ENCODE peak calls at places on chromosome 11, in ten cellular contexts. One of them, this sample, is unnamed.
A peak's percentile ranks its signal among the peaks of the same experiment; 100 is the strongest.

GRCh38 chr11:37370817-37371216 is 772.8 kb upstream of the RAG2 start:
- DNase-seq in A549: no peak
- DNase-seq in cardiac muscle cell: no peak
- DNase-seq in psoas muscle: no peak
- DNase-seq in IMR-90: no peak
- DNase-seq in left ventricle myocardium inferior: no peak
- DNase-seq in brain microvascular endothelial cell: peak; percentile 27
- DNase-seq in breast epithelium: no peak
- DNase-seq in neural progenitor cell: no peak
- DNase-seq in suprapubic skin: no peak
- DNase-seq in this sample: no peak

GRCh38 chr11:18761741-18762140 is 29.9 kb downstream of the PTPN5 start:
- DNase-seq in A549: no peak
- DNase-seq in cardiac muscle cell: no peak
- DNase-seq in psoas muscle: no peak
- DNase-seq in IMR-90: no peak
- DNase-seq in left ventricle myocardium inferior: no peak
- DNase-seq in brain microvascular endothelial cell: no peak
- DNase-seq in breast epithelium: no peak
- DNase-seq in neural progenitor cell: no peak
- DNase-seq in suprapubic skin: no peak
- DNase-seq in this sample: no peak

GRCh38 chr11:17633279-17633986 is 85.9 kb upstream of the MYOD1 start:
- DNase-seq in A549: no peak
- DNase-seq in cardiac muscle cell: no peak
- DNase-seq in psoas muscle: no peak
- DNase-seq in IMR-90: no peak
- DNase-seq in left ventricle myocardium inferior: no peak
- DNase-seq in brain microvascular endothelial cell: no peak
- DNase-seq in breast epithelium: no peak
- DNase-seq in neural progenitor cell: no peak
- DNase-seq in suprapubic skin: no peak
- DNase-seq in this sample: no peak

GRCh38 chr11:71247551-71248250 is 4.7 kb downstream of the SHANK2 start:
- DNase-seq in A549: no peak
- DNase-seq in cardiac muscle cell: no peak
- DNase-seq in psoas muscle: no peak
- DNase-seq in IMR-90: no peak
- DNase-seq in left ventricle myocardium inferior: peak; percentile 53
- DNase-seq in brain microvascular endothelial cell: no peak
- DNase-seq in breast epithelium: peak; percentile 36
- DNase-seq in neural progenitor cell: peak; percentile 77
- DNase-seq in suprapubic skin: peak; percentile 63
- DNase-seq in this sample: no peak

GRCh38 chr11:69558519-69558941 is 77.1 kb downstream of the LINC01488 start:
- DNase-seq in A549: no peak
- DNase-seq in cardiac muscle cell: no peak
- DNase-seq in psoas muscle: no peak
- DNase-seq in IMR-90: no peak
- DNase-seq in left ventricle myocardium inferior: no peak
- DNase-seq in brain microvascular endothelial cell: no peak
- DNase-seq in breast epithelium: no peak
- DNase-seq in neural progenitor cell: no peak
- DNase-seq in suprapubic skin: peak; percentile 8
- DNase-seq in this sample: no peak

GRCh38 chr11:122101625-122102291 is 14.3 kb downstream of the BLID start:
- DNase-seq in A549: no peak
- DNase-seq in cardiac muscle cell: peak; percentile 87
- DNase-seq in psoas muscle: peak; percentile 49
- DNase-seq in IMR-90: peak; percentile 85
- DNase-seq in left ventricle myocardium inferior: peak; percentile 50
- DNase-seq in brain microvascular endothelial cell: peak; percentile 74
- DNase-seq in breast epithelium: no peak
- DNase-seq in neural progenitor cell: peak; percentile 86
- DNase-seq in suprapubic skin: peak; percentile 79
- DNase-seq in this sample: no peak

GRCh38 chr11:33172996-33173395 is 11.7 kb upstream of the CSTF3 start:
- DNase-seq in A549: no peak
- DNase-seq in cardiac muscle cell: peak; percentile 20
- DNase-seq in psoas muscle: no peak
- DNase-seq in IMR-90: peak; percentile 31
- DNase-seq in left ventricle myocardium inferior: no peak
- DNase-seq in brain microvascular endothelial cell: no peak
- DNase-seq in breast epithelium: no peak
- DNase-seq in neural progenitor cell: peak; percentile 13
- DNase-seq in suprapubic skin: no peak
- DNase-seq in this sample: no peak

GRCh38 chr11:6251990-6252473 is 7.6 kb upstream of the CCKBR start:
- DNase-seq in A549: no peak
- DNase-seq in cardiac muscle cell: no peak
- DNase-seq in psoas muscle: no peak
- DNase-seq in IMR-90: peak; percentile 85
- DNase-seq in left ventricle myocardium inferior: no peak
- DNase-seq in brain microvascular endothelial cell: no peak
- DNase-seq in breast epithelium: no peak
- DNase-seq in neural progenitor cell: no peak
- DNase-seq in suprapubic skin: no peak
- DNase-seq in this sample: no peak

GRCh38 chr11:44711772-44712608 is 14.8 kb upstream of the TSPAN18 start:
- DNase-seq in A549: no peak
- DNase-seq in cardiac muscle cell: no peak
- DNase-seq in psoas muscle: no peak
- DNase-seq in IMR-90: no peak
- DNase-seq in left ventricle myocardium inferior: no peak
- DNase-seq in brain microvascular endothelial cell: no peak
- DNase-seq in breast epithelium: no peak
- DNase-seq in neural progenitor cell: no peak
- DNase-seq in suprapubic skin: no peak
- DNase-seq in this sample: no peak

GRCh38 chr11:127639916-127640315 is 639.3 kb upstream of the KIRREL3 start:
- DNase-seq in A549: no peak
- DNase-seq in cardiac muscle cell: no peak
- DNase-seq in psoas muscle: no peak
- DNase-seq in IMR-90: peak; percentile 12
- DNase-seq in left ventricle myocardium inferior: no peak
- DNase-seq in brain microvascular endothelial cell: no peak
- DNase-seq in breast epithelium: no peak
- DNase-seq in neural progenitor cell: no peak
- DNase-seq in suprapubic skin: no peak
- DNase-seq in this sample: no peak

GRCh38 chr11:3969613-3970012 is 114.1 kb downstream of the STIM1 start:
- DNase-seq in A549: no peak
- DNase-seq in cardiac muscle cell: no peak
- DNase-seq in psoas muscle: no peak
- DNase-seq in IMR-90: no peak
- DNase-seq in left ventricle myocardium inferior: no peak
- DNase-seq in brain microvascular endothelial cell: no peak
- DNase-seq in breast epithelium: no peak
- DNase-seq in neural progenitor cell: no peak
- DNase-seq in suprapubic skin: no peak
- DNase-seq in this sample: no peak

GRCh38 chr11:24779791-24780190 is 282.9 kb downstream of the LUZP2 start:
- DNase-seq in A549: no peak
- DNase-seq in cardiac muscle cell: peak; percentile 26
- DNase-seq in psoas muscle: no peak
- DNase-seq in IMR-90: no peak
- DNase-seq in left ventricle myocardium inferior: no peak
- DNase-seq in brain microvascular endothelial cell: no peak
- DNase-seq in breast epithelium: no peak
- DNase-seq in neural progenitor cell: peak; percentile 29
- DNase-seq in suprapubic skin: no peak
- DNase-seq in this sample: no peak

GRCh38 chr11:108007819-108008218 is 879 bp upstream of the CUL5 start:
- DNase-seq in A549: no peak
- DNase-seq in cardiac muscle cell: no peak
- DNase-seq in psoas muscle: no peak
- DNase-seq in IMR-90: no peak
- DNase-seq in left ventricle myocardium inferior: no peak
- DNase-seq in brain microvascular endothelial cell: no peak
- DNase-seq in breast epithelium: no peak
- DNase-seq in neural progenitor cell: no peak
- DNase-seq in suprapubic skin: no peak
- DNase-seq in this sample: no peak

GRCh38 chr11:119055901-119056300 is 1.1 kb downstream of the HYOU1 start:
- DNase-seq in A549: peak; percentile 63
- DNase-seq in cardiac muscle cell: no peak
- DNase-seq in psoas muscle: no peak
- DNase-seq in IMR-90: peak; percentile 37
- DNase-seq in left ventricle myocardium inferior: no peak
- DNase-seq in brain microvascular endothelial cell: no peak
- DNase-seq in breast epithelium: no peak
- DNase-seq in neural progenitor cell: peak; percentile 32
- DNase-seq in suprapubic skin: no peak
- DNase-seq in this sample: no peak

GRCh38 chr11:72140661-72141060 is 5.1 kb downstream of the FOLR3 start:
- DNase-seq in A549: no peak
- DNase-seq in cardiac muscle cell: no peak
- DNase-seq in psoas muscle: no peak
- DNase-seq in IMR-90: no peak
- DNase-seq in left ventricle myocardium inferior: no peak
- DNase-seq in brain microvascular endothelial cell: no peak
- DNase-seq in breast epithelium: no peak
- DNase-seq in neural progenitor cell: no peak
- DNase-seq in suprapubic skin: no peak
- DNase-seq in this sample: no peak

DNA sequence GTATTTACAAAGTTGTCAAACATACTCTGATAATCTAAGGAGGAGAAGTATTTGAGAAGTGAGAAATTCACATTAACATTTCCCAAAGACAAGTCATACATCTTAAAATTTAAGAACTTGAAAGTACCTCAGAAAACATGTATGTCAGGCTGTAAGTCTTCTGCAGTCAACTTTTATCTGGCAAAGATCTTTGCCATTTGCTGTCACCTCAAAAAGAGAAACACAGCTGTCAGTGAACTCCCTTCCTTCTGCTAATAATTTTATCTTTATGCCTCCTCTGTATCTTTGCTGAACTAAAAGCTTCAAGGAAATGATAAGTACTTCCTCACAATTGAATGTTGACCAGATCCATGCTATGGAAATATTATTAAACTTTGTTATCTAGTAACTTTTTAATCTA is 18.7 kb downstream of the TTC17 start:
- DNase-seq in A549: no peak
- DNase-seq in cardiac muscle cell: no peak
- DNase-seq in psoas muscle: no peak
- DNase-seq in IMR-90: no peak
- DNase-seq in left ventricle myocardium inferior: no peak
- DNase-seq in brain microvascular endothelial cell: no peak
- DNase-seq in breast epithelium: no peak
- DNase-seq in neural progenitor cell: no peak
- DNase-seq in suprapubic skin: no peak
- DNase-seq in this sample: no peak
- H3K27ac ChIP-seq in A549: no peak overlapping the region
- H3K27ac ChIP-seq in cardiac muscle cell: no peak overlapping the region
- H3K27ac ChIP-seq in psoas muscle: no peak overlapping the region
- H3K27ac ChIP-seq in IMR-90: no peak overlapping the region
- H3K27ac ChIP-seq in left ventricle myocardium inferior: no peak overlapping the region
- H3K27ac ChIP-seq in brain microvascular endothelial cell: no peak overlapping the region
- H3K27ac ChIP-seq in breast epithelium: no peak overlapping the region
- H3K27ac ChIP-seq in neural progenitor cell: no peak overlapping the region
- H3K27ac ChIP-seq in suprapubic skin: no peak overlapping the region
- H3K27ac ChIP-seq in this sample: no peak overlapping the region

GRCh38 chr11:46119352-46120216 is 1.7 kb downstream of the PHF21A start:
- DNase-seq in A549: peak; percentile 80
- DNase-seq in cardiac muscle cell: peak; percentile 74
- DNase-seq in psoas muscle: peak; percentile 48
- DNase-seq in IMR-90: peak; percentile 74
- DNase-seq in left ventricle myocardium inferior: peak; percentile 35
- DNase-seq in brain microvascular endothelial cell: peak; percentile 62
- DNase-seq in breast epithelium: no peak
- DNase-seq in neural progenitor cell: peak; percentile 71
- DNase-seq in suprapubic skin: no peak
- DNase-seq in this sample: peak; percentile 57

GRCh38 chr11:46119053-46119351 is 2.3 kb downstream of the PHF21A start:
- DNase-seq in A549: no peak
- DNase-seq in cardiac muscle cell: no peak
- DNase-seq in psoas muscle: no peak
- DNase-seq in IMR-90: no peak
- DNase-seq in left ventricle myocardium inferior: no peak
- DNase-seq in brain microvascular endothelial cell: no peak
- DNase-seq in breast epithelium: no peak
- DNase-seq in neural progenitor cell: no peak
- DNase-seq in suprapubic skin: no peak
- DNase-seq in this sample: no peak

GRCh38 chr11:46116007-46116711 is 5.1 kb downstream of the PHF21A start:
- DNase-seq in A549: no peak
- DNase-seq in cardiac muscle cell: no peak
- DNase-seq in psoas muscle: no peak
- DNase-seq in IMR-90: no peak
- DNase-seq in left ventricle myocardium inferior: no peak
- DNase-seq in brain microvascular endothelial cell: no peak
- DNase-seq in breast epithelium: no peak
- DNase-seq in neural progenitor cell: no peak
- DNase-seq in suprapubic skin: no peak
- DNase-seq in this sample: no peak

GRCh38 chr11:46120361-46120710 is 918 bp downstream of the PHF21A start:
- DNase-seq in A549: no peak
- DNase-seq in cardiac muscle cell: peak; percentile 49
- DNase-seq in psoas muscle: peak; percentile 43
- DNase-seq in IMR-90: no peak
- DNase-seq in left ventricle myocardium inferior: peak; percentile 24
- DNase-seq in brain microvascular endothelial cell: no peak
- DNase-seq in breast epithelium: no peak
- DNase-seq in neural progenitor cell: peak; percentile 59
- DNase-seq in suprapubic skin: no peak
- DNase-seq in this sample: no peak

GRCh38 chr11:46117842-46118241 is 3.4 kb downstream of the PHF21A start:
- DNase-seq in A549: no peak
- DNase-seq in cardiac muscle cell: no peak
- DNase-seq in psoas muscle: no peak
- DNase-seq in IMR-90: no peak
- DNase-seq in left ventricle myocardium inferior: no peak
- DNase-seq in brain microvascular endothelial cell: no peak
- DNase-seq in breast epithelium: no peak
- DNase-seq in neural progenitor cell: no peak
- DNase-seq in suprapubic skin: no peak
- DNase-seq in this sample: no peak
- H3K4me3 ChIP-seq in A549: no peak overlapping the region
- H3K4me3 ChIP-seq in cardiac muscle cell: peak overlapping the region; percentile 92
- H3K4me3 ChIP-seq in psoas muscle: peak overlapping the region; percentile 78
- H3K4me3 ChIP-seq in IMR-90: no peak overlapping the region
- H3K4me3 ChIP-seq in left ventricle myocardium inferior: peak overlapping the region; percentile 86
- H3K4me3 ChIP-seq in brain microvascular endothelial cell: no peak overlapping the region
- H3K4me3 ChIP-seq in breast epithelium: no peak overlapping the region
- H3K4me3 ChIP-seq in neural progenitor cell: peak overlapping the region; percentile 85
- H3K4me3 ChIP-seq in suprapubic skin: no peak overlapping the region
- H3K4me3 ChIP-seq in this sample: no peak overlapping the region

GRCh38 chr11:61587541-61587941 is 6.7 kb upstream of the SYT7 start:
- DNase-seq in A549: no peak
- DNase-seq in cardiac muscle cell: peak; percentile 70
- DNase-seq in psoas muscle: peak; percentile 67
- DNase-seq in IMR-90: no peak
- DNase-seq in left ventricle myocardium inferior: peak; percentile 70
- DNase-seq in brain microvascular endothelial cell: no peak
- DNase-seq in breast epithelium: peak; percentile 75
- DNase-seq in neural progenitor cell: peak; percentile 87
- DNase-seq in suprapubic skin: no peak
- DNase-seq in this sample: peak; percentile 3
- H3K27ac ChIP-seq in A549: peak overlapping the region; percentile 63
- H3K27ac ChIP-seq in cardiac muscle cell: no peak overlapping the region
- H3K27ac ChIP-seq in psoas muscle: peak overlapping the region; percentile 33
- H3K27ac ChIP-seq in IMR-90: no peak overlapping the region
- H3K27ac ChIP-seq in left ventricle myocardium inferior: peak overlapping the region; percentile 87
- H3K27ac ChIP-seq in brain microvascular endothelial cell: no peak overlapping the region
- H3K27ac ChIP-seq in breast epithelium: peak overlapping the region; percentile 87
- H3K27ac ChIP-seq in neural progenitor cell: no peak overlapping the region
- H3K27ac ChIP-seq in suprapubic skin: peak overlapping the region; percentile 61
- H3K27ac ChIP-seq in this sample: no peak overlapping the region

GRCh38 chr11:111541209-111542061 is 915 bp downstream of the LAYN start:
- DNase-seq in A549: no peak
- DNase-seq in cardiac muscle cell: peak; percentile 36
- DNase-seq in psoas muscle: peak; percentile 70
- DNase-seq in IMR-90: peak; percentile 92
- DNase-seq in left ventricle myocardium inferior: peak; percentile 46
- DNase-seq in brain microvascular endothelial cell: peak; percentile 40
- DNase-seq in breast epithelium: peak; percentile 57
- DNase-seq in neural progenitor cell: peak; percentile 52
- DNase-seq in suprapubic skin: no peak
- DNase-seq in this sample: no peak
- H3K4me3 ChIP-seq in A549: peak overlapping the region; percentile 49
- H3K4me3 ChIP-seq in cardiac muscle cell: peak overlapping the region; percentile 34
- H3K4me3 ChIP-seq in psoas muscle: peak overlapping the region; percentile 76
- H3K4me3 ChIP-seq in IMR-90: peak overlapping the region; percentile 85
- H3K4me3 ChIP-seq in left ventricle myocardium inferior: peak overlapping the region; percentile 72
- H3K4me3 ChIP-seq in brain microvascular endothelial cell: peak overlapping the region; percentile 66
- H3K4me3 ChIP-seq in breast epithelium: peak overlapping the region; percentile 67
- H3K4me3 ChIP-seq in neural progenitor cell: peak overlapping the region; percentile 47
- H3K4me3 ChIP-seq in suprapubic skin: peak overlapping the region; percentile 56
- H3K4me3 ChIP-seq in this sample: peak overlapping the region; percentile 23

This sample was measured in effector memory CD4-positive, alpha-beta T cell.